ENCODE peak calls at places on chromosomes 12 and 14, in four cellular contexts. W is KBM-7, S is breast epithelium, N is left ventricle myocardium inferior. P is an unnamed sample.

GRCh38 chr12:122876724-122877123 is 19.2 kb downstream of the VPS37B start:
- DNase-seq in W (no peak), S (no peak), N (no peak), P (no peak)

GRCh38 chr12:89840162-89840922 is 131.7 kb upstream of the ATP2B1 start:
- DNase-seq in W (no peak), S (no peak), N (no peak), P (no peak)

GRCh38 chr12:117447665-117448366 is 86.4 kb upstream of the NOS1 start:
- DNase-seq in W (no peak), S (no peak), N (no peak), P (no peak)

GRCh38 chr12:82430541-82431145 is 72.3 kb downstream of the METTL25 start:
- DNase-seq in W (no peak), S (no peak), N (no peak), P (no peak)

GRCh38 chr14:69651653-69652052 is 40.3 kb downstream of the SUSD6 start:
- DNase-seq in W (no peak), S (no peak), N (no peak), P (no peak)

GRCh38 chr12:123142948-123143752 is 7.7 kb downstream of the PITPNM2 start:
- DNase-seq in W (peak), S (no peak), N (no peak), P (no peak)

GRCh38 chr14:103121846-103122577 is 1.2 kb upstream of the TNFAIP2 start:
- DNase-seq in W (peak), S (peak), N (peak), P (peak)

GRCh38 chr12:121712462-121713256 is at the start of gene TMEM120B:
- DNase-seq in W (peak), S (peak), N (peak), P (no peak)

GRCh38 chr12:68743416-68743815 is 2.6 kb upstream of the SLC35E3 start:
- DNase-seq in W (peak), S (no peak), N (no peak), P (no peak)

GRCh38 chr14:35332517-35333346 is 40.5 kb downstream of the PSMA6 start:
- DNase-seq in W (no peak), S (no peak), N (no peak), P (no peak)